ENCODE peak calls at places on chromosomes 11 and 22, in five cellular contexts. L is NCI-H1694 treated with DMSO at 0.1 percent for 48 hours; G is endothelial cell; I is stimulated activated naive CD8-positive, alpha-beta T cell treated with anti-CD3 and anti-CD28 coated beads, Interleukin-15, Interleukin-2, amounts not matched to agents 100 U/mL and 50 U/mL, for 24 hours; J is Calu3. C is an unnamed sample.

GRCh38 chr11:1739576-1739975 is 10.8 kb downstream of the IFITM10 start:
- DNase-seq in G (no peak), L (no peak), I (no peak), J (no peak), C (no peak)

GRCh38 chr22:24435861-24436351 is 8.5 kb downstream of the ADORA2A start:
- DNase-seq in L (no peak), G (no peak), J (no peak), I (no peak), C (peak)

GRCh38 chr11:64060861-64061444 is 25.2 kb downstream of the FLRT1 start:
- DNase-seq in G (peak), L (peak), I (peak), J (peak), C (no peak)

GRCh38 chr11:130103296-130103814 is 33.7 kb downstream of the APLP2 start:
- DNase-seq in J (no peak), L (no peak), I (no peak), G (no peak), C (peak)

GRCh38 chr11:78339483-78339882 is 78.1 kb downstream of the GAB2 start:
- DNase-seq in I (no peak), G (no peak), J (no peak), L (no peak), C (no peak)

GRCh38 chr22:50105529-50106100 is 15.8 kb downstream of the MOV10L1 start:
- DNase-seq in L (no peak), I (peak), J (no peak), G (no peak), C (no peak)

GRCh38 chr11:8713760-8714159 is 31.2 kb downstream of the RPL27A start:
- DNase-seq in I (no peak), L (no peak), J (no peak), G (no peak), C (no peak)

GRCh38 chr22:22884888-22885840 is 2.5 kb upstream of the IGLL5 start:
- DNase-seq in J (no peak), L (no peak), G (no peak), I (peak), C (no peak)

GRCh38 chr22:35310556-35311550 is 11.2 kb downstream of the TOM1 start:
- DNase-seq in G (no peak), I (no peak), L (no peak), J (peak), C (no peak)

GRCh38 chr11:64447717-64448598 is 89.0 kb downstream of the RPS6KA4 start:
- DNase-seq in G (no peak), I (peak), L (peak), J (no peak), C (no peak)

GRCh38 chr11:1480555-1481482 is 5.8 kb downstream of the MOB2 start:
- DNase-seq in G (no peak), L (no peak), I (no peak), J (no peak), C (no peak)

GRCh38 chr11:123168236-123168635 is 26.8 kb downstream of the CLMP start:
- DNase-seq in I (no peak), J (no peak), L (no peak), G (no peak), C (no peak)

GRCh38 chr11:66743271-66743968 is 14.4 kb upstream of the SPTBN2 start:
- DNase-seq in J (peak), G (no peak), I (no peak), L (no peak), C (no peak)

GRCh38 chr11:94769897-94770296 is 1.7 kb downstream of the AMOTL1 start:
- DNase-seq in J (no peak), I (no peak), G (no peak), L (no peak), C (no peak)

GRCh38 chr11:119382101-119382500 is 611 bp upstream of the USP2 start:
- DNase-seq in L (no peak), I (no peak), J (no peak), G (no peak), C (no peak)

GRCh38 chr22:24540470-24540869 is 14.5 kb downstream of the GUCD1 start:
- DNase-seq in J (no peak), L (no peak), G (no peak), I (no peak), C (no peak)

GRCh38 chr22:38802671-38803121 is 8.8 kb upstream of the DNAL4 start:
- DNase-seq in G (no peak), J (peak), L (no peak), I (no peak), C (peak)

GRCh38 chr11:72239849-72240460 is 4.0 kb downstream of the PHOX2A start:
- DNase-seq in G (peak), J (peak), I (no peak), L (no peak), C (no peak)

GRCh38 chr22:16815073-16815472 is 10.1 kb downstream of the XKR3 start:
- DNase-seq in G (no peak), J (no peak), L (no peak), I (no peak), C (no peak)

GRCh38 chr11:11973361-11973800 is 35.0 kb downstream of the DKK3 start:
- DNase-seq in I (no peak), G (no peak), J (no peak), L (no peak), C (no peak)

GRCh38 chr11:28673687-28674431 is 565.7 kb downstream of the METTL15 start:
- DNase-seq in J (peak), I (no peak), L (no peak), G (no peak), C (peak)

GRCh38 chr11:133803026-133803425 is 42.3 kb downstream of the SPATA19 start:
- DNase-seq in I (no peak), J (no peak), L (no peak), G (no peak), C (no peak)

GRCh38 chr11:123330071-123330470 is 100.0 kb upstream of the GRAMD1B start:
- DNase-seq in G (no peak), J (no peak), I (no peak), L (no peak), C (no peak)

GRCh38 chr11:65419773-65420481 is 2.7 kb upstream of the NEAT1 start:
- DNase-seq in G (peak), L (peak), J (peak), I (peak), C (peak)

GRCh38 chr22:36330655-36331305 is 57.0 kb downstream of the MYH9 start:
- DNase-seq in J (no peak), I (no peak), G (no peak), L (peak), C (no peak)

GRCh38 chr11:120235024-120235628 is 4.8 kb upstream of the POU2F3 start:
- DNase-seq in G (peak), I (peak), L (no peak), J (peak), C (no peak)

GRCh38 chr22:48758905-48759875 is 1068.5 kb downstream of the BRD1 start:
- DNase-seq in L (no peak), I (no peak), J (no peak), G (no peak), C (no peak)

GRCh38 chr22:35375031-35375430 is 5.9 kb upstream of the HMOX1 start:
- DNase-seq in J (no peak), L (no peak), I (no peak), G (no peak), C (no peak)

GRCh38 chr11:16346975-16347374 is 9.4 kb downstream of the SOX6 start:
- DNase-seq in J (no peak), G (no peak), L (no peak), I (no peak), C (peak)

GRCh38 chr11:112694813-112695212 is 266.4 kb upstream of the NCAM1 start:
- DNase-seq in G (no peak), L (no peak), I (no peak), J (no peak), C (no peak)

GRCh38 chr11:12319734-12320387 is 57.5 kb upstream of the PARVA start:
- DNase-seq in I (no peak), G (no peak), J (no peak), L (peak), C (no peak)

GRCh38 chr11:19628018-19628417 is 84.6 kb upstream of the NAV2 start:
- DNase-seq in I (no peak), L (no peak), J (no peak), G (no peak), C (peak)

GRCh38 chr11:45805305-45806071 is 539 bp downstream of the SLC35C1 start:
- DNase-seq in I (no peak), G (peak), J (peak), L (no peak), C (peak)

GRCh38 chr22:35580351-35581022 is 36.6 kb downstream of the MB start:
- DNase-seq in G (no peak), L (no peak), J (no peak), I (no peak), C (no peak)

GRCh38 chr11:65896009-65896999 is 3.9 kb downstream of the FOSL1 start:
- DNase-seq in L (no peak), J (no peak), G (no peak), I (no peak), C (no peak)

GRCh38 chr11:36177837-36178236 is 111.4 kb downstream of the COMMD9 start:
- DNase-seq in J (no peak), G (no peak), L (no peak), I (no peak), C (no peak)

C was measured in skeletal muscle cell.